ENCODE peak calls at places on chromosome X, in four cellular contexts. L is CD8-positive, alpha-beta T cell; I is body of pancreas; T is bronchial epithelial cell. E is an unnamed sample.
A peak's percentile ranks its signal among the peaks of the same experiment; 100 is the strongest.

GRCh38 chrX:115584715-115585114 is 23.7 kb downstream of the PLS3 start:
- DNase-seq in L (no peak), I (no peak), T (peak; percentile 85), E (no peak)

GRCh38 chrX:76555816-76556215 is 128.3 kb downstream of the MAGEE1 start:
- DNase-seq in L (no peak), I (no peak), T (peak; percentile 9), E (no peak)

GRCh38 chrX:41332408-41332987 is 1.5 kb upstream of the DDX3X start:
- DNase-seq in L (peak; percentile 25), I (peak; percentile 37), T (no peak), E (no peak)

GRCh38 chrX:140091276-140091886 is 126.1 kb upstream of the CXorf66 start:
- DNase-seq in L (no peak), I (peak; percentile 15), T (no peak), E (peak; percentile 42)

GRCh38 chrX:28651186-28651585 is 63.9 kb downstream of the IL1RAPL1 start:
- DNase-seq in L (no peak), I (no peak), T (no peak), E (no peak)

GRCh38 chrX:65679071-65679540 is 11.7 kb downstream of the MSN start:
- DNase-seq in L (no peak), I (no peak), T (peak; percentile 93), E (no peak)

GRCh38 chrX:139194571-139195280 is 335.8 kb upstream of the F9 start:
- DNase-seq in L (no peak), I (peak; percentile 73), T (peak; percentile 48), E (no peak)

GRCh38 chrX:331145-331771 is 12.7 kb upstream of the GTPBP6 start:
- DNase-seq in L (peak; percentile 37), I (no peak), T (no peak), E (no peak)

GRCh38 chrX:22206781-22207180 is 65.9 kb upstream of the CBLL2 start:
- DNase-seq in L (no peak), I (no peak), T (no peak), E (no peak)

GRCh38 chrX:40154229-40154852 is 56.6 kb upstream of the BCOR start:
- DNase-seq in L (no peak), I (no peak), T (no peak), E (no peak)

GRCh38 chrX:113059714-113060113 is 219.1 kb upstream of the AMOT start:
- DNase-seq in L (no peak), I (no peak), T (peak; percentile 0), E (no peak)

GRCh38 chrX:84216406-84216805 is 28.4 kb upstream of the RPS6KA6 start:
- DNase-seq in L (no peak), I (no peak), T (no peak), E (no peak)

GRCh38 chrX:34956915-34957314 is 14.3 kb downstream of the FAM47B start:
- DNase-seq in L (no peak), I (no peak), T (peak; percentile 66), E (no peak)

GRCh38 chrX:112190646-112191045 is 108.1 kb upstream of the TRPC5 start:
- DNase-seq in L (no peak), I (no peak), T (no peak), E (no peak)

GRCh38 chrX:104482757-104483156 is 83.2 kb upstream of the IL1RAPL2 start:
- DNase-seq in L (no peak), I (no peak), T (peak; percentile 13), E (no peak)

DNA sequence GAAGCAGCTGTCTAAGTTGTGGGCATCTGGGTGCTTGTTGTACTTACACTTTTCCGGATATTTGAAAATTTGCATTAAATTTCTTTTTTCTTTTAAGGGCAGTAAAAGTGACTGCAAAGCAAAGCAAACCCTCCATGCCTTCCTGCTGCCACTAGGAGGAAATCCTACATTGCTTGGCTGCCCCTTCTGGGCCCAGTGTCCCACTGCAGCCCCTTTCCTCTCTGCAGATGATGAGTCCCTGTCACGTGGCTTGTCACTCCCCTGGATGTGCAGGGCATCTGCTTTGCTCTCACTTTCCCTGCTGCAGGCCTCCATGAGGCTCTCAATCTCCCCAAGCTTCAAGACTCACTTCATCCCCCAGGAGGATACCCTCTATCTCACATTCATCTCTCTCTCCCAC is 12.7 kb downstream of the TSR2 start:
- DNase-seq in L (no peak), I (no peak), T (no peak), E (no peak)
- TF ChIP-seq CTCF in L (no peak), I (no peak), T (peak; percentile 1), E (peak; percentile 37)

GRCh38 chrX:57285001-57285400 is 1.5 kb upstream of the FAAH2 start:
- DNase-seq in L (no peak), I (no peak), T (no peak), E (no peak)

GRCh38 chrX:57289089-57289488 is 2.6 kb downstream of the FAAH2 start:
- DNase-seq in L (no peak), I (no peak), T (peak; percentile 71), E (no peak)

GRCh38 chrX:57282568-57282967 is 3.9 kb upstream of the FAAH2 start:
- DNase-seq in L (no peak), I (no peak), T (peak; percentile 10), E (no peak)

DNA sequence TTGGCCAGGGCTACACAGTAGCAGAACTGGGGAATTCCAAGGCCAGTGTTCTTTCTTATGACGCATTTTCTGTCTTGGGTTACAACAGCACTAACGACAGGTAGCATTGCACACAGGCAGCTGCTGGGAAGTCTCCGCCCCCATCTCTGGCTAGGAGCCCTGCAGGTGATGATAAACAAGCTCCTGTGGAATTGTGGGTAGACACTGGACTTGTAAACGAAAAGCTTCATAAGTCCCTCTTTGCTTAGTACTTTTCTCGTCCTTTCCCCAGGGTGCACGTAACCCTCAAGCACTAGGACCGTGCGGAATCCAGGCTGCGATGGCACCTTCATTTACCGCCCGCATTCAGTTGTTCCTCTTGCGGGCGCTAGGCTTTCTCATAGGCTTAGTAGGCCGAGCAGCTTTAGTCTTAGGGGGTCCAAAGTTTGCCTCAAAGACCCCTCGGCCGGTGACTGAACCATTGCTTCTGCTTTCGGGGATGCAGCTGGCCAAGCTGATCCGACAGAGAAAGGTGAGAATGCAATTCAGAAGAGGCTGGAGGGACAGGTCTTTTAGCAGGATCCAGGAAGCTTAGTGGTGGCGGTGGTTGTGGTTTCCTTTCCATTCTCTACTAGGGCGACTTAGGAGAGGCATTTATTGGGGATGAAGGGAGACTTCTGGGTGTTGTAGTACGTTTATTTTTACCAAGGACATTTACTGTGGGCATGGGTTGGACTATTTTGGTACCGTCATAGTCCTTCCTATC is at the start of gene FAAH2:
- DNase-seq in L (peak; percentile 82), I (peak; percentile 88), T (peak; percentile 95), E (peak; percentile 31)
- TF ChIP-seq CTCF in L (no peak), I (peak; percentile 30), T (peak; percentile 2), E (peak; percentile 26)

DNA sequence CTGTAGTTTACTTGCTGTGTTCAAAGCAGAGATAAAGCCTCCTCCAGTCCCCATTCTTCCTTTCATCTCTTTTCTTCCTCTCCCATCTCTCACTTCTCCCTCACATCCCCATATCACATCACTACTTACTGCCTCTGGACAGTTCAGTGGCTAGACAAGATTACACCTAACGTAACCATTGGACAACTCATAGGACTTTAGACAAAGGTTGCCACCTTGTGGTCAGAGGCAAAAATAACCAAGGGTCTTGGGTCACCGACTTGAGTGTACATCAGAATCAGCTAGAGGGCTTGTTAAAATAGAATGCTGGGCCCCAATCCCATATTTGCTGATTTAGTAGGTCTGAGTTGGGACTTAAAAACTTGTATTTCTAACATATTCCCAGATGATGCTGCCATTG is 109.3 kb upstream of the DGKK start:
- DNase-seq in L (peak; percentile 26), I (peak; percentile 49), T (peak; percentile 60), E (no peak)
- TF ChIP-seq CTCF in L (peak; percentile 46), I (peak; percentile 48), T (peak; percentile 46), E (peak; percentile 61)

DNA sequence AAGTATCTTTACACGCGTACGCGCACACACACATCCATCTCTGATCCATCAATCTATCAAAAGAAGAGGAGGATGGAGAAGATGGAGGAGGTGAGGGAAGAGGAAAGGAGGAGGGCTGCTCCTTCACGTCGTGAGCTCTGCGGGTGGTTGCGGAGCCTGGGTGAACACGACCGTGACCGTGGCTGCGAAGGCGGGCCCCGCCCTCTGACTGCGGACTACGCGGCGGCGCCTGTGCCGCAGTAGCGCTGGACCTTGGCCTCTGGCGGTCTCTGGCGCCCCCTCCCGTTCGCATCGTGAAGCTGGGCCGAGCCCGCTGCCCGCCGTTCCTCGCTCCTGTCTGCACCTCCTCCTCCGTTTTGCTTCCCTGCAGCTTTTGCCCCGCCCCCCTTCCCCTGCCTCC is 37.7 kb upstream of the ARAF start:
- DNase-seq in L (peak; percentile 64), I (peak; percentile 82), T (peak; percentile 35), E (peak; percentile 71)
- TF ChIP-seq CTCF in L (peak; percentile 72), I (peak; percentile 77), T (peak; percentile 89), E (peak; percentile 78)

DNA sequence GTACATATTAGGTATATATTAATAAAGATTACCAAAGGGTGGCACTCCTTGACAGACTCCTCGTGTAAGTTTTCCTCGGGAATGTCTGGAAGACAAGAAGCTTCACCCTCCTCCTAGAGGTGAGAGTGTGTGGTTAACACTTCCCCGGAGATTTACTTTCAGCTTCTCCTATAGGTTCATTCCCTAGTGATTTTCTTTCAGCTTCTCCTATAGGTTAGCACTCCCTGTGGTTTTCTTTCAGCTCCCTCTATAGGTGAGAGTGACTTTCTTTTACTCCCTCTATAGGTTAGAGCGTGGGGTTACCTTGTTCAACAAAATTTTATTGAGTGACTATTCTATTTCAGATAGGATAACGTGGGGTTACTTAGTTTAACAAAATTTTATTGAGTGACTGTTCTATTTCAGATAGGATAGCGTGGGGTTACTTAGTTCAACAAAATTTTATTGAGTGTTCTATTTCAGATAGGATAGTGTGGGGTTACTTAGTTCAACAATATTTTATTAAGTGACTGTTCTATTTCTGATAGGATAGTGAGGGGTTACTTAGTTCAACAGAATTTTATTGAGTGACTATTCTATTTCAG is 106.0 kb upstream of the PLAC1 start:
- DNase-seq in L (no peak), I (no peak), T (peak; percentile 68), E (no peak)
- TF ChIP-seq CTCF in L (no peak), I (no peak), T (peak; percentile 22), E (no peak)

GRCh38 chrX:82224961-82225360 is 1023.1 kb downstream of the SH3BGRL start:
- DNase-seq in L (no peak), I (no peak), T (no peak), E (no peak)

GRCh38 chrX:82232679-82233078 is 1030.8 kb downstream of the SH3BGRL start:
- DNase-seq in L (no peak), I (no peak), T (no peak), E (no peak)

DNA sequence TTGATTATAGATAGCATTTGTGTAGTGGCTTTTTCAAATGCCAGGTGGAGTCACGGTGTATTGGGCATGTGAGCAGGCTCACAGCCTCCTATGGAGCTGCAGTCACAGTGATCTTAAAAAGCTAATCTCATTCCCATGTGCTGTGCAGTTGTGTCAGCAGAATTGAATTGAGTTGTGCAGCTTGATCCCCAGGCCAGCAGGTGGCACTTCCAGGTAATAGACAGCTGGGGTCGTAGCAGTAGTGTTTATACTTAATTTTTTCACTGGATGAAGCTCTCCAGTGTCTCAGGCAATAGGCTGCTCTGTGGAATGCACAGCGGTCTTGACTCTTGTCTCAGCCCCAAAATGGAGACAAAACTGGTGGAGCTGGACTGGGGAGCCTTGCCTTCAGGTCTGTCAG is 1028.1 kb downstream of the SH3BGRL start:
- DNase-seq in L (no peak), I (no peak), T (no peak), E (no peak)
- TF ChIP-seq CTCF in L (no peak), I (no peak), T (no peak), E (peak; percentile 34)

DNA sequence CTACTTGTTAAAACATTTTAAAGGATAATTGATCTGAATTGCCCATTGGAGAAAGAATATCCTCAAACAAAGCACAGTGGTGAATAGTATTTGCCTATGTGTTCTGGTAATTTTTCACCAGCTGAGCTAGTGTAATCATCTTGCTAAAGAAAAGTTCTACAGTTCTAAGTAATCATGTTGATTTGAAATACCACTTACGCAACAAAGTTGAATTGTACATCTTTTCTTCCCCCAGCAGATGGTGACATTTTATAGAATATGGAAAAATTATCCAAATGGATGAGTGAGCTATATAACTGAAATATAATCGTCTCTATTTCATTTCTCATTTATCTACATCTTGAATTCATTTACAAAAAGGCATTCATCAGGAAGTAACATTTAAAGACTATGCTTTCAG is 9.7 kb upstream of the ZNF674 start:
- DNase-seq in L (no peak), I (no peak), T (peak; percentile 36), E (no peak)
- TF ChIP-seq CTCF in L (no peak), I (peak; percentile 18), T (no peak), E (no peak)